ENCODE peak calls at places on chromosomes 3 and 15, in six cellular contexts. One of them, this sample, is unnamed.
A peak's percentile ranks its signal among the peaks of the same experiment; 100 is the strongest.

GRCh38 chr3:41893977-41894376 is 67.9 kb downstream of the ULK4 start:
- DNase-seq in aorta: no peak
- DNase-seq in stomach: no peak
- DNase-seq in ascending aorta: no peak
- DNase-seq in sigmoid colon: no peak
- DNase-seq in heart left ventricle: no peak
- DNase-seq in this sample: no peak

GRCh38 chr15:58410353-58410752 is 21.4 kb upstream of the LIPC start:
- DNase-seq in ascending aorta: no peak
- DNase-seq in sigmoid colon: no peak
- DNase-seq in aorta: no peak
- DNase-seq in stomach: no peak
- DNase-seq in heart left ventricle: no peak
- DNase-seq in this sample: no peak

GRCh38 chr3:54837964-54838363 is 89.9 kb downstream of the LRTM1 start:
- DNase-seq in stomach: no peak
- DNase-seq in sigmoid colon: no peak
- DNase-seq in ascending aorta: no peak
- DNase-seq in aorta: no peak
- DNase-seq in heart left ventricle: no peak
- DNase-seq in this sample: no peak

GRCh38 chr3:8856721-8857120 is 87.3 kb upstream of the OXTR start:
- DNase-seq in aorta: no peak
- DNase-seq in heart left ventricle: no peak
- DNase-seq in ascending aorta: no peak
- DNase-seq in stomach: no peak
- DNase-seq in sigmoid colon: no peak
- DNase-seq in this sample: no peak

GRCh38 chr15:95405447-95405846 is 925.1 kb upstream of the NR2F2 start:
- DNase-seq in heart left ventricle: no peak
- DNase-seq in aorta: no peak
- DNase-seq in sigmoid colon: no peak
- DNase-seq in stomach: no peak
- DNase-seq in ascending aorta: no peak
- DNase-seq in this sample: no peak

GRCh38 chr3:179027326-179027900 is 44.2 kb downstream of the ZMAT3 start:
- DNase-seq in ascending aorta: no peak
- DNase-seq in aorta: no peak
- DNase-seq in stomach: no peak
- DNase-seq in sigmoid colon: no peak
- DNase-seq in heart left ventricle: no peak
- DNase-seq in this sample: no peak

GRCh38 chr3:126959921-126960603 is 22.9 kb upstream of the PLXNA1 start:
- DNase-seq in ascending aorta: no peak
- DNase-seq in heart left ventricle: no peak
- DNase-seq in aorta: peak; percentile 47
- DNase-seq in sigmoid colon: peak; percentile 52
- DNase-seq in stomach: no peak
- DNase-seq in this sample: peak; percentile 47

GRCh38 chr3:76051145-76051544 is 265.8 kb upstream of the ZNF717 start:
- DNase-seq in aorta: no peak
- DNase-seq in stomach: no peak
- DNase-seq in heart left ventricle: no peak
- DNase-seq in sigmoid colon: no peak
- DNase-seq in ascending aorta: no peak
- DNase-seq in this sample: no peak

GRCh38 chr15:91357527-91357926 is 257.5 kb downstream of the SV2B start:
- DNase-seq in sigmoid colon: no peak
- DNase-seq in stomach: no peak
- DNase-seq in ascending aorta: no peak
- DNase-seq in aorta: no peak
- DNase-seq in heart left ventricle: no peak
- DNase-seq in this sample: no peak

GRCh38 chr15:71485094-71485693 is 325.2 kb upstream of the NR2E3 start:
- DNase-seq in aorta: no peak
- DNase-seq in heart left ventricle: no peak
- DNase-seq in sigmoid colon: no peak
- DNase-seq in ascending aorta: no peak
- DNase-seq in stomach: no peak
- DNase-seq in this sample: no peak

GRCh38 chr3:49727924-49728361 is 4.2 kb upstream of the GMPPB start:
- DNase-seq in ascending aorta: no peak
- DNase-seq in heart left ventricle: no peak
- DNase-seq in sigmoid colon: no peak
- DNase-seq in aorta: no peak
- DNase-seq in stomach: no peak
- DNase-seq in this sample: no peak

GRCh38 chr15:77506311-77507150 is 85.8 kb downstream of the HMG20A start:
- DNase-seq in heart left ventricle: peak; percentile 86
- DNase-seq in ascending aorta: no peak
- DNase-seq in aorta: no peak
- DNase-seq in sigmoid colon: peak; percentile 75
- DNase-seq in stomach: peak; percentile 61
- DNase-seq in this sample: no peak

GRCh38 chr3:140453750-140454149 is 224.1 kb upstream of the TRIM42 start:
- DNase-seq in stomach: no peak
- DNase-seq in sigmoid colon: no peak
- DNase-seq in heart left ventricle: no peak
- DNase-seq in ascending aorta: no peak
- DNase-seq in aorta: no peak
- DNase-seq in this sample: no peak

GRCh38 chr3:32685604-32686185 is 707 bp downstream of the CNOT10 start:
- DNase-seq in aorta: no peak
- DNase-seq in stomach: no peak
- DNase-seq in ascending aorta: no peak
- DNase-seq in sigmoid colon: no peak
- DNase-seq in heart left ventricle: no peak
- DNase-seq in this sample: no peak

GRCh38 chr15:51119120-51119519 is 24.4 kb upstream of the TNFAIP8L3 start:
- DNase-seq in aorta: no peak
- DNase-seq in sigmoid colon: no peak
- DNase-seq in heart left ventricle: no peak
- DNase-seq in stomach: no peak
- DNase-seq in ascending aorta: no peak
- DNase-seq in this sample: no peak

GRCh38 chr15:36210426-36210825 is 369.0 kb upstream of the CDIN1 start:
- DNase-seq in sigmoid colon: no peak
- DNase-seq in heart left ventricle: no peak
- DNase-seq in aorta: no peak
- DNase-seq in ascending aorta: no peak
- DNase-seq in stomach: no peak
- DNase-seq in this sample: no peak

GRCh38 chr15:52709172-52709979 is 30.2 kb upstream of the ATOSA start:
- DNase-seq in aorta: no peak
- DNase-seq in sigmoid colon: no peak
- DNase-seq in heart left ventricle: no peak
- DNase-seq in ascending aorta: no peak
- DNase-seq in stomach: peak; percentile 69
- DNase-seq in this sample: no peak

GRCh38 chr15:28955160-28955502 is 69.4 kb downstream of the APBA2 start:
- DNase-seq in sigmoid colon: no peak
- DNase-seq in ascending aorta: no peak
- DNase-seq in aorta: no peak
- DNase-seq in stomach: no peak
- DNase-seq in heart left ventricle: no peak
- DNase-seq in this sample: no peak

GRCh38 chr3:52694528-52695189 is 8.8 kb downstream of the GNL3 start:
- DNase-seq in aorta: no peak
- DNase-seq in ascending aorta: no peak
- DNase-seq in heart left ventricle: no peak
- DNase-seq in sigmoid colon: no peak
- DNase-seq in stomach: no peak
- DNase-seq in this sample: no peak

GRCh38 chr3:156860873-156861272 is 34.7 kb downstream of the LEKR1 start:
- DNase-seq in aorta: no peak
- DNase-seq in stomach: no peak
- DNase-seq in ascending aorta: no peak
- DNase-seq in sigmoid colon: no peak
- DNase-seq in heart left ventricle: no peak
- DNase-seq in this sample: no peak

GRCh38 chr3:139797724-139798343 is 120.1 kb upstream of the NMNAT3 start:
- DNase-seq in stomach: no peak
- DNase-seq in sigmoid colon: no peak
- DNase-seq in heart left ventricle: no peak
- DNase-seq in aorta: no peak
- DNase-seq in ascending aorta: no peak
- DNase-seq in this sample: no peak

GRCh38 chr15:43774062-43774461 is 2.7 kb downstream of the ELL3 start:
- DNase-seq in heart left ventricle: no peak
- DNase-seq in sigmoid colon: no peak
- DNase-seq in ascending aorta: no peak
- DNase-seq in stomach: no peak
- DNase-seq in aorta: no peak
- DNase-seq in this sample: no peak

DNA sequence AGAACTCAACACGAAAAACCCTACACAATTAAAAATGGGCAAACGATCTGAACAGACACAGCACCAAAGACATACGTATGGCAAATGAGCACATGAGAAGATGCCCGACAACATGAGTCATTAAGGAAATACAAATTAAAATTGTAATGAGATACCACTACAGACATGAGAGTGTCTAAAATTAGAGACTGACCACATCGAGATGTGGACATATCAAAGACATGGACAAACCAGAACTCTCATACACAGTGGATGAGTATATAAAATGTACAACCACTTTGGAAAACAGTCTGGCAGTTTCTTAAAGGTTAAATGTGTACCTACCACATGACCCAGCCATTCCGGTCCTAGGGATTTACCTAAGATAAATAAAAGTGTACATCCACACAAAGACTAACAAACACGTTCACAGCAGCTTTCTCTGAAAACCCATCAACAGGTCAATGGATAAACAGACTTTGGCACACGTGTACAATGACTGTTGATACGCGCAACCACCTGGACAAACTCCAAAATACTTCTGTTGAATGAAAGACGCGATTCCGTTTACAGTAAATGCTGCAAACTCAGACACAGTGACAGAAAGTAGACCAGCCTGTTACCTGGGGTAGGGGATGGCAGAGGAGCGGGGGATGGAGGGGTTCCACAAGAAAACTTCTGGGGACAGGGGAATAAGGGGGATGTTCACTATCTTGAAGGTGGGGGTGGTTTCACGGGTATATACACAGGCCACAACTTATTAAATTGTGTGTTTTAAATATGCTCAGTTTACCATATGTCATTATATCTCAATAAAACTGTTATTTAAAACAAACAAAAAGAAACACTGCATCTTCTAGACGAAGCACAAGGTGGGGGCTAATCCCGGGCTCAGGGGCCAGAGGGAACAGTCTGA is 2.1 kb downstream of the TNK2 start:
- DNase-seq in heart left ventricle: no peak
- DNase-seq in sigmoid colon: peak; percentile 44
- DNase-seq in stomach: no peak
- DNase-seq in aorta: peak; percentile 9
- DNase-seq in ascending aorta: no peak
- DNase-seq in this sample: peak; percentile 1
- H3K27ac ChIP-seq in heart left ventricle: no peak overlapping the region
- H3K27ac ChIP-seq in sigmoid colon: peak overlapping the region; percentile 81
- H3K27ac ChIP-seq in stomach: peak overlapping the region; percentile 84
- H3K27ac ChIP-seq in aorta: no peak overlapping the region
- H3K27ac ChIP-seq in ascending aorta: peak overlapping the region; percentile 36
- H3K27ac ChIP-seq in this sample: peak overlapping the region; percentile 78

GRCh38 chr3:99789322-99789721 is 28.3 kb upstream of the CMSS1 start:
- DNase-seq in stomach: no peak
- DNase-seq in aorta: no peak
- DNase-seq in heart left ventricle: no peak
- DNase-seq in sigmoid colon: no peak
- DNase-seq in ascending aorta: no peak
- DNase-seq in this sample: peak; percentile 19
- H3K4me3 ChIP-seq in stomach: no peak overlapping the region
- H3K4me3 ChIP-seq in aorta: no peak overlapping the region
- H3K4me3 ChIP-seq in heart left ventricle: no peak overlapping the region
- H3K4me3 ChIP-seq in sigmoid colon: no peak overlapping the region
- H3K4me3 ChIP-seq in ascending aorta: no peak overlapping the region
- H3K4me3 ChIP-seq in this sample: no peak overlapping the region

GRCh38 chr3:71378509-71378908 is 205.0 kb downstream of the FOXP1 start:
- DNase-seq in aorta: no peak
- DNase-seq in stomach: no peak
- DNase-seq in ascending aorta: no peak
- DNase-seq in heart left ventricle: no peak
- DNase-seq in sigmoid colon: no peak
- DNase-seq in this sample: no peak

GRCh38 chr3:71376911-71377310 is 206.6 kb downstream of the FOXP1 start:
- DNase-seq in heart left ventricle: no peak
- DNase-seq in ascending aorta: no peak
- DNase-seq in aorta: no peak
- DNase-seq in sigmoid colon: no peak
- DNase-seq in stomach: no peak
- DNase-seq in this sample: no peak

GRCh38 chr3:71374582-71374981 is 208.9 kb downstream of the FOXP1 start:
- DNase-seq in heart left ventricle: no peak
- DNase-seq in stomach: no peak
- DNase-seq in ascending aorta: no peak
- DNase-seq in aorta: no peak
- DNase-seq in sigmoid colon: no peak
- DNase-seq in this sample: no peak

GRCh38 chr3:71372911-71373637 is 210.5 kb downstream of the FOXP1 start:
- DNase-seq in aorta: no peak
- DNase-seq in heart left ventricle: no peak
- DNase-seq in sigmoid colon: no peak
- DNase-seq in ascending aorta: no peak
- DNase-seq in stomach: no peak
- DNase-seq in this sample: no peak

DNA sequence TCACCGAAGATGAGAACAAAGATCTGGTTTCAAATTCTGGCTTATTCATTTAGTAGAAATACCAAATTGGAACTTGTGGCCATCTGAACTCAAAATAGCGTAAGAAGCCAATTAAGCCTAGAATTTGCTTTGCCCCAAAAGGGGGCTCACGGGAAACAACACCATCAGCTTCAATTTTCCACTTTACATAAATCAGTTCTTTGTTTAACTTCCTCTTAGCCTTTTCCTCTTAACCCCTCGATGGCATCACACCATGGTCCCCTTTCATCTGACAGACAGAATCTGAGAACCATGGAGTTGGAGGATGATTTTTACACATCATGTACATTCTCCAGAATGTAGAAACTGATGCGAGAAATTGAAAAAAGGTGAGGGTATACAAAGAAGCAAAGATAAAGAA is 207.0 kb downstream of the FOXP1 start:
- DNase-seq in heart left ventricle: no peak
- DNase-seq in aorta: no peak
- DNase-seq in stomach: no peak
- DNase-seq in sigmoid colon: no peak
- DNase-seq in ascending aorta: no peak
- DNase-seq in this sample: no peak
- H3K27ac ChIP-seq in heart left ventricle: no peak overlapping the region
- H3K27ac ChIP-seq in aorta: no peak overlapping the region
- H3K27ac ChIP-seq in stomach: no peak overlapping the region
- H3K27ac ChIP-seq in sigmoid colon: no peak overlapping the region
- H3K27ac ChIP-seq in ascending aorta: no peak overlapping the region
- H3K27ac ChIP-seq in this sample: no peak overlapping the region

DNA sequence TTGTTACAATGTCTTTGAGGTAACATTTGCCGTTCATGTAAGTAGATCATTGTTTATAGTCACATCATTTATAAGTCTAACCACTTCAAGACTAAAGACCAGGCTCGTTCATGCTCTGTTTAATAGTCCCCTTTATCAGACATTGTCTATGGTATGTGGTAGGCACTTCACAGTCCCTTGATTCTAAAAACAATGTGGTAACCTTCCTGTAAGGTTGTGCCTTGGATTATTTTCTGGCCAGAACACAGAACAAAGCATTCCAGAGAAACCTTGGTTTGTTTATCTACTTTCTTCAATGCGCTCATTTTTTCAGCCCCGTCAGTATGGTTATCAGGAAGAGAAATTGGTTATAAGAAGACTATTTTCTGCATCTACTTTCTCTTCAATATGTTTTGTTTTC is 16.3 kb upstream of the ST3GAL6 start:
- DNase-seq in aorta: no peak
- DNase-seq in ascending aorta: no peak
- DNase-seq in heart left ventricle: no peak
- DNase-seq in stomach: no peak
- DNase-seq in sigmoid colon: no peak
- DNase-seq in this sample: no peak
- H3K4me3 ChIP-seq in aorta: no peak overlapping the region
- H3K4me3 ChIP-seq in ascending aorta: no peak overlapping the region
- H3K4me3 ChIP-seq in heart left ventricle: no peak overlapping the region
- H3K4me3 ChIP-seq in stomach: no peak overlapping the region
- H3K4me3 ChIP-seq in sigmoid colon: no peak overlapping the region
- H3K4me3 ChIP-seq in this sample: no peak overlapping the region